ENCODE peak calls at places on chromosomes 1 and 21, in ten cellular contexts. R is NCI-H1092; N is dermis microvascular lymphatic vessel endothelial cell; K is upper lobe of right lung; V is stimulated activated CD8-positive, alpha-beta memory T cell treated with anti-CD3 and anti-CD28 coated beads, Interleukin-15, amount 100 ng/mL, for 4 hours; J is activated naive CD4-positive, alpha-beta T cell; U is right atrium auricular region; X is MG63; B is GM23248; S is left ventricle myocardium superior. O is an unnamed sample.

GRCh38 chr1:233613252-233614172 is at the start of gene KCNK1:
- DNase-seq in S (peak), U (peak), V (no peak), N (no peak), X (peak), J (no peak), K (peak), R (no peak), B (peak), O (peak)

GRCh38 chr1:89632213-89633102 is 462 bp upstream of the LRRC8C start:
- DNase-seq in N (peak), J (peak), X (peak), K (peak), R (peak), U (peak), V (peak), S (peak), B (peak), O (peak)

GRCh38 chr21:46411236-46411635 is 47.5 kb upstream of the DIP2A start:
- DNase-seq in S (peak), N (no peak), B (no peak), V (no peak), U (no peak), J (no peak), X (no peak), K (no peak), R (no peak), O (no peak)

GRCh38 chr1:38789498-38790169 is 69.9 kb downstream of the RRAGC start:
- DNase-seq in U (no peak), V (no peak), J (no peak), B (no peak), K (no peak), N (no peak), X (no peak), S (no peak), R (no peak), O (no peak)

GRCh38 chr1:117665523-117666274 is 59.9 kb downstream of the TENT5C start:
- DNase-seq in R (no peak), V (no peak), K (no peak), S (no peak), J (no peak), X (no peak), B (no peak), U (no peak), N (no peak), O (no peak)

GRCh38 chr21:45355573-45355972 is 49.4 kb upstream of the COL18A1 start:
- DNase-seq in B (no peak), R (no peak), N (no peak), J (no peak), S (peak), V (no peak), K (no peak), U (no peak), X (no peak), O (no peak)

GRCh38 chr1:232868793-232869491 is 63.7 kb downstream of the MAP10 start:
- DNase-seq in U (peak), J (no peak), N (peak), X (peak), B (peak), K (no peak), S (peak), R (peak), V (no peak), O (peak)

GRCh38 chr21:43286196-43286595 is 117.4 kb downstream of the CRYAA start:
- DNase-seq in S (peak), K (no peak), J (no peak), V (no peak), R (no peak), X (no peak), N (no peak), B (no peak), U (no peak), O (no peak)

GRCh38 chr21:35491920-35492678 is 443.0 kb upstream of the RUNX1 start:
- DNase-seq in S (no peak), V (no peak), K (no peak), X (no peak), N (no peak), R (no peak), B (no peak), J (no peak), U (no peak), O (no peak)

GRCh38 chr1:156652131-156652991 is 10.4 kb downstream of the BCAN start:
- DNase-seq in V (no peak), S (no peak), X (no peak), B (peak), J (no peak), K (no peak), U (no peak), R (no peak), N (no peak), O (no peak)

GRCh38 chr1:14810631-14811325 is 212.3 kb downstream of the KAZN start:
- DNase-seq in K (no peak), R (no peak), S (no peak), V (no peak), X (no peak), B (no peak), U (no peak), J (no peak), N (no peak), O (no peak)

GRCh38 chr1:209319057-209319432 is 264.5 kb upstream of the CAMK1G start:
- DNase-seq in B (no peak), R (no peak), V (no peak), J (no peak), U (no peak), S (no peak), X (no peak), K (no peak), N (no peak), O (no peak)

GRCh38 chr1:156225677-156226014 is 12.8 kb downstream of the PMF1 start:
- DNase-seq in U (no peak), B (no peak), R (no peak), J (no peak), K (no peak), X (no peak), V (no peak), S (no peak), N (no peak), O (no peak)

GRCh38 chr21:41979751-41980369 is 26.0 kb upstream of the C2CD2 start:
- DNase-seq in U (no peak), B (no peak), R (no peak), N (no peak), K (no peak), V (no peak), J (no peak), S (no peak), X (no peak), O (no peak)

GRCh38 chr1:17671741-17672140 is 83.4 kb upstream of the ACTL8 start:
- DNase-seq in R (peak), B (no peak), K (no peak), J (no peak), S (no peak), X (no peak), V (no peak), N (no peak), U (no peak), O (no peak)

GRCh38 chr1:24526940-24527542 is 24.4 kb downstream of the RCAN3 start:
- DNase-seq in K (no peak), B (peak), N (peak), V (peak), U (no peak), R (peak), J (peak), X (no peak), S (no peak), O (no peak)

GRCh38 chr1:178628637-178629548 is 96.2 kb upstream of the RALGPS2 start:
- DNase-seq in U (no peak), J (no peak), N (no peak), S (no peak), B (peak), K (no peak), V (no peak), X (peak), R (no peak), O (no peak)

GRCh38 chr1:204384636-204385354 is 25.1 kb upstream of the PLEKHA6 start:
- DNase-seq in B (peak), V (no peak), R (no peak), U (no peak), J (no peak), X (peak), N (no peak), S (peak), K (no peak), O (no peak)

GRCh38 chr1:151841141-151841540 is 1.5 kb upstream of the C2CD4D start:
- DNase-seq in J (no peak), R (no peak), S (no peak), U (no peak), K (no peak), V (no peak), B (peak), N (no peak), X (peak), O (no peak)

GRCh38 chr21:45050361-45050785 is 24.0 kb upstream of the ADARB1 start:
- DNase-seq in S (no peak), J (no peak), U (no peak), B (no peak), V (no peak), X (no peak), R (no peak), K (no peak), N (no peak), O (no peak)

GRCh38 chr1:115767403-115767802 is 1.1 kb downstream of the CASQ2 start:
- DNase-seq in R (no peak), J (no peak), V (no peak), K (no peak), S (no peak), B (no peak), N (no peak), X (no peak), U (no peak), O (no peak)

GRCh38 chr1:32179443-32180185 is at the start of gene TXLNA:
- DNase-seq in V (peak), B (peak), R (peak), J (peak), X (peak), K (peak), U (peak), N (peak), S (peak), O (peak)

GRCh38 chr1:23772049-23772853 is 6.0 kb upstream of the PITHD1 start:
- DNase-seq in V (peak), B (peak), R (peak), U (peak), S (peak), N (peak), K (peak), X (peak), J (peak), O (peak)

GRCh38 chr1:153393926-153394325 is 3.1 kb upstream of the S100A8 start:
- DNase-seq in R (no peak), B (no peak), U (peak), N (no peak), J (no peak), V (no peak), K (no peak), X (no peak), S (no peak), O (no peak)

GRCh38 chr1:198860371-198860770 is 221.5 kb downstream of the PTPRC start:
- DNase-seq in X (no peak), K (no peak), V (no peak), J (no peak), N (no peak), S (no peak), B (no peak), R (no peak), U (no peak), O (no peak)

O was measured in NCI-H460.